ENCODE peak calls at places on chromosomes 2 and 18, in eight cellular contexts. O is left cardiac atrium; T is stimulated activated naive CD8-positive, alpha-beta T cell treated with anti-CD3 and anti-CD28 coated beads, Interleukin-15, amount 100 ng/mL, for 72 hours; H is activated T-cell treated with anti-CD3 and anti-CD28 coated beads, Interleukin-2, amount 50 U/mL, for 4 hours; X is pancreas; A is gastrocnemius medialis; B is body of pancreas; C is activated CD8-positive, alpha-beta memory T cell treated with anti-CD3 and anti-CD28 coated beads, Interleukin-2, amount 10 ng/mL, durations not matched to agents 7 days and 5 days. J is an unnamed sample.
A peak's percentile ranks its signal among the peaks of the same experiment; 100 is the strongest.

GRCh38 chr18:53796042-53796729 is 428.3 kb downstream of the MBD2 start:
- ATAC-seq in C (no peak), H (no peak), X (no peak), O (peak; percentile 59), A (peak; percentile 54), B (peak; percentile 35), T (peak; percentile 90), J (no peak)

GRCh38 chr2:166764702-166765101 is 123.6 kb upstream of the XIRP2 start:
- ATAC-seq in T (no peak), A (no peak), X (no peak), O (no peak), C (no peak), B (no peak), H (no peak), J (no peak)

GRCh38 chr2:46258937-46259781 is 38.0 kb upstream of the EPAS1 start:
- ATAC-seq in T (no peak), H (no peak), O (peak; percentile 67), C (no peak), B (peak; percentile 42), A (peak; percentile 45), X (no peak), J (no peak)

GRCh38 chr2:57045236-57045635 is 861.4 kb downstream of the CCDC85A start:
- ATAC-seq in C (no peak), A (no peak), H (no peak), O (no peak), T (no peak), B (no peak), X (no peak), J (no peak)

GRCh38 chr18:50080932-50081560 is 113.9 kb downstream of the MYO5B start:
- ATAC-seq in H (no peak), O (no peak), C (no peak), T (no peak), B (peak; percentile 78), X (peak; percentile 93), A (peak; percentile 52), J (no peak)

GRCh38 chr2:42101641-42102605 is 54.1 kb downstream of the PKDCC start:
- ATAC-seq in O (peak; percentile 67), X (peak; percentile 16), C (peak; percentile 60), H (peak; percentile 70), A (peak; percentile 48), T (peak; percentile 77), B (peak; percentile 38), J (peak; percentile 64)

GRCh38 chr2:216292475-216292874 is 79.8 kb downstream of the MARCHF4 start:
- ATAC-seq in C (no peak), T (no peak), A (no peak), B (no peak), X (no peak), O (no peak), H (no peak), J (no peak)

GRCh38 chr2:9638532-9638931 is 7.7 kb upstream of the YWHAQ start:
- ATAC-seq in B (peak; percentile 59), H (no peak), T (no peak), C (no peak), A (peak; percentile 77), X (no peak), O (peak; percentile 87), J (no peak)

GRCh38 chr2:168577885-168578284 is 121.8 kb downstream of the CERS6 start:
- ATAC-seq in H (no peak), A (no peak), T (no peak), C (no peak), O (no peak), X (no peak), B (no peak), J (no peak)

GRCh38 chr2:98583866-98584618 is 24.3 kb downstream of the COA5 start:
- ATAC-seq in A (no peak), X (no peak), T (no peak), H (no peak), O (no peak), C (no peak), B (no peak), J (no peak)

GRCh38 chr18:13112982-13113381 is 105.6 kb upstream of the LDLRAD4 start:
- ATAC-seq in X (peak; percentile 79), H (no peak), A (no peak), O (peak; percentile 95), C (no peak), T (peak; percentile 59), B (peak; percentile 53), J (no peak)

GRCh38 chr2:169694113-169694893 is at the start of the genes CFAP210 and PHOSPHO2:
- ATAC-seq in C (peak; percentile 98), T (peak; percentile 99), A (peak; percentile 98), H (peak; percentile 99), X (peak; percentile 100), O (peak; percentile 100), B (peak; percentile 100), J (peak; percentile 99)

GRCh38 chr2:133193544-133193943 is 374.7 kb downstream of the NCKAP5 start:
- ATAC-seq in A (no peak), X (no peak), H (no peak), O (no peak), C (no peak), T (no peak), B (no peak), J (no peak)

GRCh38 chr2:33531345-33532059 is 55.1 kb downstream of the RASGRP3 start:
- ATAC-seq in O (peak; percentile 35), X (no peak), B (no peak), T (no peak), H (no peak), C (no peak), A (peak; percentile 84), J (no peak)

GRCh38 chr18:79949571-79950439 is 1.6 kb downstream of the SLC66A2 start:
- ATAC-seq in H (no peak), A (no peak), X (no peak), T (no peak), C (no peak), B (no peak), O (no peak), J (no peak)

GRCh38 chr18:70295633-70296188 is 6.9 kb downstream of the SOCS6 start:
- ATAC-seq in H (no peak), C (no peak), T (no peak), A (no peak), B (no peak), X (no peak), O (no peak), J (no peak)

GRCh38 chr18:44602845-44603244 is 77.8 kb upstream of the SETBP1 start:
- ATAC-seq in T (no peak), A (no peak), B (no peak), O (no peak), C (no peak), X (no peak), H (no peak), J (no peak)

GRCh38 chr18:55300469-55301195 is 287.4 kb downstream of the TCF4 start:
- ATAC-seq in O (no peak), A (no peak), H (no peak), B (no peak), X (no peak), C (no peak), T (no peak), J (no peak)

GRCh38 chr2:211673054-211673628 is 865.5 kb downstream of the ERBB4 start:
- ATAC-seq in C (no peak), B (no peak), O (no peak), H (no peak), X (no peak), A (no peak), T (no peak), J (no peak)

GRCh38 chr18:56986829-56987228 is 160.1 kb upstream of the BOD1L2 start:
- ATAC-seq in O (no peak), C (no peak), X (no peak), B (no peak), T (no peak), H (no peak), A (no peak), J (no peak)

GRCh38 chr2:159695798-159696448 is 16.4 kb upstream of the MARCHF7 start:
- ATAC-seq in T (no peak), H (no peak), X (no peak), C (no peak), O (no peak), A (no peak), B (no peak), J (no peak)

GRCh38 chr2:121888189-121888557 is 132.7 kb downstream of the TSN start:
- ATAC-seq in O (no peak), X (no peak), B (no peak), C (peak; percentile 39), T (peak; percentile 38), A (no peak), H (peak; percentile 54), J (no peak)

GRCh38 chr2:215409331-215410127 is 26.3 kb downstream of the FN1 start:
- ATAC-seq in T (peak; percentile 89), A (no peak), B (no peak), H (no peak), O (no peak), C (peak; percentile 33), X (no peak), J (peak; percentile 79)

GRCh38 chr2:9618410-9618809 is 12.4 kb downstream of the YWHAQ start:
- ATAC-seq in H (peak; percentile 87), A (no peak), C (peak; percentile 95), O (no peak), B (no peak), X (no peak), T (peak; percentile 99), J (peak; percentile 74)

GRCh38 chr2:36561223-36561944 is 36.6 kb downstream of the FEZ2 start:
- ATAC-seq in B (peak; percentile 65), X (no peak), H (no peak), A (peak; percentile 46), T (no peak), C (no peak), O (peak; percentile 55), J (no peak)

GRCh38 chr2:232522855-232523681 is 2.9 kb downstream of the PRSS56 start:
- ATAC-seq in A (no peak), B (no peak), H (no peak), X (no peak), C (no peak), O (no peak), T (peak; percentile 2), J (no peak)

GRCh38 chr2:118706371-118706770 is 141.1 kb downstream of the EN1 start:
- ATAC-seq in X (no peak), O (no peak), C (no peak), T (no peak), H (no peak), B (no peak), A (no peak), J (no peak)

GRCh38 chr2:98921062-98921461 is 15.0 kb downstream of the CRACDL start:
- ATAC-seq in B (no peak), A (no peak), H (no peak), O (no peak), C (no peak), X (no peak), T (no peak), J (no peak)

GRCh38 chr18:22046473-22046872 is 122.9 kb upstream of the GATA6 start:
- ATAC-seq in H (no peak), T (no peak), C (no peak), A (no peak), O (no peak), X (no peak), B (no peak), J (no peak)

GRCh38 chr18:23433360-23433759 is 19.7 kb upstream of the RIOK3 start:
- ATAC-seq in O (no peak), B (no peak), H (no peak), T (no peak), X (no peak), A (no peak), C (no peak), J (no peak)

GRCh38 chr2:118056165-118056534 is 32.1 kb upstream of the INSIG2 start:
- ATAC-seq in A (no peak), B (no peak), X (no peak), H (no peak), C (no peak), O (no peak), T (no peak), J (no peak)

GRCh38 chr2:71071681-71072398 is 3.4 kb downstream of the NAGK start:
- ATAC-seq in X (no peak), O (no peak), C (no peak), T (peak; percentile 54), B (no peak), A (no peak), H (peak; percentile 41), J (peak; percentile 54)

GRCh38 chr2:102296449-102296848 is 14.9 kb upstream of the IL1RL1 start:
- ATAC-seq in H (peak; percentile 48), O (no peak), C (no peak), X (no peak), A (no peak), B (no peak), T (peak; percentile 46), J (peak; percentile 47)

GRCh38 chr18:10872297-10872696 is 277.1 kb downstream of the PIEZO2 start:
- ATAC-seq in O (peak; percentile 50), T (no peak), C (no peak), A (peak; percentile 94), B (peak; percentile 79), X (peak; percentile 85), H (no peak), J (no peak)